ENCODE peak calls at places on chromosomes 3 and 15, in eight cellular contexts. Y is SHP77 treated with DMSO at 0.1 percent for 48 hours; X is left lung; Q is stimulated activated CD8-positive, alpha-beta memory T cell treated with anti-CD3 and anti-CD28 coated beads, Interleukin-7, amount 100 ng/mL, for 1 hour; V is GOT3; F is SK-MEL-5; E is T1000; R is psoas muscle. O is an unnamed sample.

GRCh38 chr3:123700791-123701712 is 116.2 kb upstream of the HACD2 start:
- DNase-seq in Y (no peak), X (no peak), Q (no peak), V (no peak), F (no peak), E (no peak), R (no peak), O (no peak)

GRCh38 chr3:48407542-48408099 is 22.3 kb downstream of the PLXNB1 start:
- DNase-seq in Y (no peak), X (peak; percentile 12), Q (no peak), V (no peak), F (no peak), E (no peak), R (no peak), O (no peak)

GRCh38 chr3:15750143-15750542 is 47.6 kb downstream of the ANKRD28 start:
- DNase-seq in Y (no peak), X (no peak), Q (no peak), V (no peak), F (no peak), E (no peak), R (no peak), O (no peak)

GRCh38 chr3:197249542-197249941 is 48.9 kb downstream of the DLG1 start:
- DNase-seq in Y (no peak), X (no peak), Q (no peak), V (no peak), F (no peak), E (no peak), R (no peak), O (no peak)

GRCh38 chr3:30286007-30286669 is 320.3 kb upstream of the TGFBR2 start:
- DNase-seq in Y (peak; percentile 68), X (peak; percentile 63), Q (no peak), V (no peak), F (peak; percentile 52), E (peak; percentile 28), R (peak; percentile 79), O (peak; percentile 18)

GRCh38 chr3:73502609-73503560 is 121.9 kb downstream of the PDZRN3 start:
- DNase-seq in Y (peak; percentile 84), X (peak; percentile 44), Q (peak; percentile 19), V (no peak), F (peak; percentile 79), E (peak; percentile 34), R (peak; percentile 80), O (no peak)

GRCh38 chr3:101638262-101638745 is 38.6 kb downstream of the ZBTB11 start:
- DNase-seq in Y (no peak), X (no peak), Q (no peak), V (no peak), F (peak; percentile 8), E (no peak), R (no peak), O (no peak)

GRCh38 chr15:69305204-69305931 is 6.7 kb downstream of the PAQR5 start:
- DNase-seq in Y (no peak), X (peak; percentile 54), Q (no peak), V (no peak), F (no peak), E (peak; percentile 50), R (no peak), O (no peak)

GRCh38 chr3:185758912-185759311 is 65.9 kb downstream of the IGF2BP2 start:
- DNase-seq in Y (no peak), X (no peak), Q (no peak), V (no peak), F (no peak), E (no peak), R (no peak), O (no peak)

GRCh38 chr3:128561504-128561903 is 68.5 kb upstream of the GATA2 start:
- DNase-seq in Y (no peak), X (no peak), Q (no peak), V (no peak), F (no peak), E (no peak), R (no peak), O (no peak)

GRCh38 chr3:46276497-46277099 is 34.3 kb downstream of the CCR3 start:
- DNase-seq in Y (no peak), X (peak; percentile 78), Q (peak; percentile 63), V (no peak), F (peak; percentile 65), E (no peak), R (peak; percentile 56), O (no peak)

GRCh38 chr3:114362815-114363214 is 69.0 kb downstream of the TIGIT start:
- DNase-seq in Y (no peak), X (no peak), Q (no peak), V (no peak), F (peak; percentile 61), E (no peak), R (no peak), O (no peak)